ENCODE peak calls at places on chromosomes 4 and X, in ten cellular contexts. O, F, L, J, R, Q, M, I, W and C are unnamed samples.

GRCh38 chrX:151825927-151826471 is 86.7 kb upstream of the MAGEA4 start:
- DNase-seq in O (peak; percentile 92), F (no peak), L (peak; percentile 31), J (peak; percentile 22), R (peak; percentile 1), Q (peak; percentile 68), M (peak; percentile 51), I (no peak), W (no peak), C (no peak)

GRCh38 chr4:182874158-182874855 is 42.9 kb downstream of the DCTD start:
- DNase-seq in O (no peak), F (no peak), L (no peak), J (no peak), R (no peak), Q (no peak), M (no peak), I (no peak), W (no peak), C (no peak)

GRCh38 chrX:154735695-154736393 is 15.0 kb downstream of the GAB3 start:
- DNase-seq in O (peak; percentile 96), F (no peak), L (no peak), J (peak; percentile 7), R (peak; percentile 93), Q (peak; percentile 89), M (peak; percentile 50), I (no peak), W (no peak), C (no peak)

GRCh38 chr4:123952530-123953274 is 556.1 kb downstream of the SPRY1 start:
- DNase-seq in O (peak; percentile 76), F (no peak), L (no peak), J (peak; percentile 28), R (peak; percentile 47), Q (no peak), M (no peak), I (no peak), W (no peak), C (no peak)

GRCh38 chr4:153792007-153792892 is 3.4 kb upstream of the SFRP2 start:
- DNase-seq in O (peak; percentile 77), F (peak; percentile 72), L (no peak), J (no peak), R (no peak), Q (peak; percentile 42), M (peak; percentile 64), I (peak; percentile 76), W (peak; percentile 53), C (no peak)

GRCh38 chr4:180827610-180828009 is 1415.6 kb upstream of the TENM3 start:
- DNase-seq in O (peak; percentile 16), F (no peak), L (no peak), J (peak; percentile 23), R (peak; percentile 67), Q (no peak), M (peak; percentile 65), I (no peak), W (no peak), C (no peak)

GRCh38 chr4:26131711-26132110 is 189.1 kb upstream of the RBPJ start:
- DNase-seq in O (no peak), F (no peak), L (no peak), J (no peak), R (no peak), Q (no peak), M (no peak), I (no peak), W (no peak), C (no peak)

GRCh38 chr4:41132055-41132683 is 82.2 kb downstream of the APBB2 start:
- DNase-seq in O (no peak), F (peak; percentile 59), L (no peak), J (no peak), R (no peak), Q (no peak), M (peak; percentile 53), I (no peak), W (no peak), C (no peak)

GRCh38 chr4:186144180-186144579 is 39.7 kb downstream of the FAM149A start:
- DNase-seq in O (peak; percentile 53), F (peak; percentile 27), L (peak; percentile 26), J (peak; percentile 16), R (peak; percentile 21), Q (peak; percentile 52), M (peak; percentile 15), I (peak; percentile 51), W (no peak), C (peak; percentile 48)
- TF ChIP-seq CTCF in O (peak; percentile 22), F (no peak), L (no peak), J (no peak), R (no peak), Q (peak; percentile 48), M (no peak), I (no peak), W (no peak), C (no peak)

DNA sequence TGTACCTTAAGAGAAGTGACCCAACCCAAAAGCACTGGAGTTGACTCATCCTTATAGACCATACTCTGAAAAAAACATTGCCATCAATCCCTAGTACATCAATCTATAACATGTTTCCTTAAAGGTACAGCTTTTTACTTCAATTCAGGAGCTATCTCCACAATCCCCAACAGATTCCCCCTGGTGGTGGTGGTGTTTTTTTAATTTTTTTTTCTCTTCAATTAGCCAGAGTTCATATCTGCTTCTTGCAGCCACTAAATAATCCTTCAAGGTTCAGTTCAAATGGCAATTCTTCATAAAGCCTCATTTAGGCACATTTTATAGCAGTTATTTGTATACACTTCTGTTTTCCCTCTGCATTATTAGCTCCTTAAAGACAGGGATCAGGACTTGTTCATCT is 60.7 kb upstream of the KDR start:
- DNase-seq in O (no peak), F (no peak), L (no peak), J (peak; percentile 33), R (no peak), Q (no peak), M (no peak), I (no peak), W (no peak), C (no peak)
- TF ChIP-seq CTCF in O (peak; percentile 17), F (no peak), L (no peak), J (peak; percentile 47), R (peak; percentile 12), Q (peak; percentile 18), M (no peak), I (peak; percentile 12), W (no peak), C (no peak)

GRCh38 chrX:120087289-120088017 is 10.0 kb upstream of the RHOXF2B start:
- DNase-seq in O (no peak), F (no peak), L (no peak), J (no peak), R (no peak), Q (no peak), M (no peak), I (no peak), W (no peak), C (no peak)
- TF ChIP-seq CTCF in O (no peak), F (no peak), L (no peak), J (no peak), R (no peak), Q (no peak), M (no peak), I (no peak), W (no peak), C (no peak)

GRCh38 chr4:1841886-1842210 is 14.1 kb downstream of the LETM1 start:
- DNase-seq in O (no peak), F (no peak), L (no peak), J (no peak), R (no peak), Q (no peak), M (no peak), I (no peak), W (no peak), C (no peak)

GRCh38 chr4:1841201-1841885 is 14.6 kb downstream of the LETM1 start:
- DNase-seq in O (no peak), F (no peak), L (no peak), J (no peak), R (no peak), Q (no peak), M (no peak), I (no peak), W (no peak), C (no peak)

GRCh38 chr4:1842993-1843448 is 12.9 kb downstream of the LETM1 start:
- DNase-seq in O (peak; percentile 91), F (no peak), L (no peak), J (peak; percentile 47), R (peak; percentile 94), Q (peak; percentile 88), M (no peak), I (no peak), W (no peak), C (no peak)

GRCh38 chr4:1843852-1844251 is 12.1 kb downstream of the LETM1 start:
- DNase-seq in O (peak; percentile 54), F (no peak), L (no peak), J (no peak), R (no peak), Q (no peak), M (no peak), I (no peak), W (no peak), C (no peak)

GRCh38 chr4:1842339-1842895 is 13.5 kb downstream of the LETM1 start:
- DNase-seq in O (no peak), F (no peak), L (no peak), J (no peak), R (no peak), Q (no peak), M (no peak), I (no peak), W (no peak), C (no peak)
- TF ChIP-seq CTCF in O (no peak), F (no peak), L (no peak), J (no peak), R (no peak), Q (peak; percentile 25), M (no peak), I (no peak), W (no peak), C (no peak)

GRCh38 chr4:88528861-88529260 is 5.3 kb upstream of the PYURF start:
- DNase-seq in O (peak; percentile 46), F (no peak), L (no peak), J (no peak), R (no peak), Q (no peak), M (no peak), I (no peak), W (no peak), C (no peak)
- TF ChIP-seq CTCF in O (peak; percentile 3), F (no peak), L (peak; percentile 39), J (peak; percentile 26), R (peak; percentile 42), Q (no peak), M (peak; percentile 24), I (peak; percentile 36), W (no peak), C (no peak)

DNA sequence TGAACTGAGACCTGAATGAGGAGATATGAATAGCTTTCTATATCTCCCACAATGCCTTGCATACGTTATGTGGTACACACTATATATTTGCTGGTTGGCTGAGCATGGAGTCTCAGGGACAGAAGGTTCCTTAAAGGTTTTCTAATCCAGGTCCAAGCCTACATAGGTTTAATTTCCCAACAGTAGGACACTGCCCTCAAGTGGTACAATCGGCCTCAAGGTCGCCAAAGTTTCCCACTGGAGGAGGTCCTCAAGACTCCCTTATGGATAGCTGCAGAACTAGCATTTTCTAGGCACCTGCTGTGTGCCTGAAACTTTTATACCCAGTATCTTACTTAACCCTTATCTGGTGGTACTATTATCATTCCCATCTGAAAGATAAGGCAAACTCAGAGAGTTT is 21.0 kb upstream of the EFNB1 start:
- DNase-seq in O (peak; percentile 38), F (no peak), L (peak; percentile 10), J (peak; percentile 59), R (no peak), Q (no peak), M (no peak), I (no peak), W (no peak), C (no peak)
- TF ChIP-seq CTCF in O (peak; percentile 25), F (no peak), L (peak; percentile 39), J (peak; percentile 60), R (peak; percentile 26), Q (peak; percentile 45), M (peak; percentile 7), I (no peak), W (peak; percentile 11), C (peak; percentile 16)